ENCODE peak calls at places on chromosome 12, in five cellular contexts. G is tibial nerve, L is fibroblast of mammary gland, R is mammary epithelial cell, W is adrenal gland. H is an unnamed sample.

GRCh38 chr12:71551529-71551928 is 111.9 kb downstream of the LGR5 start:
- DNase-seq in G (no peak), L (peak), R (no peak), W (no peak), H (no peak)

GRCh38 chr12:27999521-27999920 is 27.0 kb upstream of the PTHLH start:
- DNase-seq in G (no peak), L (peak), R (peak), W (no peak), H (no peak)

GRCh38 chr12:6605425-6606330 is 1.5 kb downstream of the CHD4 start:
- DNase-seq in G (no peak), L (peak), R (peak), W (no peak), H (no peak)

GRCh38 chr12:11812558-11813421 is 163.3 kb downstream of the ETV6 start:
- DNase-seq in G (no peak), L (no peak), R (peak), W (peak), H (no peak)

GRCh38 chr12:76276499-76277151 is 71.6 kb downstream of the BBS10 start:
- DNase-seq in G (no peak), L (no peak), R (no peak), W (peak), H (no peak)

GRCh38 chr12:12539411-12539810 is 23.3 kb downstream of the DUSP16 start:
- DNase-seq in G (no peak), L (no peak), R (peak), W (no peak), H (no peak)

GRCh38 chr12:105698047-105698446 is 367.6 kb downstream of the C12orf75 start:
- DNase-seq in G (no peak), L (no peak), R (no peak), W (no peak), H (no peak)

GRCh38 chr12:57092876-57093411 is 4.0 kb downstream of the NAB2 start:
- DNase-seq in G (no peak), L (no peak), R (no peak), W (no peak), H (no peak)

GRCh38 chr12:90908465-90908864 is 46.5 kb downstream of the CCER1 start:
- DNase-seq in G (no peak), L (peak), R (peak), W (peak), H (no peak)

GRCh38 chr12:7751394-7751793 is 4.2 kb upstream of the CLEC4C start:
- DNase-seq in G (no peak), L (no peak), R (no peak), W (no peak), H (no peak)

GRCh38 chr12:12999276-12999958 is 648 bp downstream of the HEBP1 start:
- DNase-seq in G (no peak), L (peak), R (peak), W (no peak), H (no peak)

GRCh38 chr12:70366581-70367267 is 634 bp downstream of the KCNMB4 start:
- DNase-seq in G (no peak), L (peak), R (peak), W (peak), H (peak)

GRCh38 chr12:2691340-2692111 is 103.2 kb upstream of the FKBP4 start:
- DNase-seq in G (no peak), L (no peak), R (no peak), W (no peak), H (peak)

GRCh38 chr12:51678086-51678724 is 87.2 kb downstream of the SCN8A start:
- DNase-seq in G (no peak), L (peak), R (peak), W (peak), H (no peak)

GRCh38 chr12:77377116-77377515 is 311.7 kb upstream of the E2F7 start:
- DNase-seq in G (no peak), L (peak), R (peak), W (no peak), H (no peak)

GRCh38 chr12:65825573-65826512 is 1.6 kb downstream of the HMGA2 start:
- DNase-seq in G (no peak), L (no peak), R (no peak), W (no peak), H (no peak)

GRCh38 chr12:62603061-62603810 is 136.6 kb downstream of the MON2 start:
- DNase-seq in G (peak), L (peak), R (peak), W (peak), H (peak)

GRCh38 chr12:49487605-49488004 is 51.2 kb upstream of the KCNH3 start:
- DNase-seq in G (no peak), L (no peak), R (no peak), W (no peak), H (no peak)

GRCh38 chr12:52278931-52279682 is 4.7 kb downstream of the KRT86 start:
- DNase-seq in G (peak), L (peak), R (peak), W (peak), H (peak)

GRCh38 chr12:59316938-59317337 is 278.9 kb upstream of the SLC16A7 start:
- DNase-seq in G (no peak), L (no peak), R (no peak), W (no peak), H (no peak)

GRCh38 chr12:64890873-64891468 is 66.5 kb downstream of the TBC1D30 start:
- DNase-seq in G (no peak), L (peak), R (peak), W (no peak), H (no peak)

GRCh38 chr12:80598004-80598606 is 109.3 kb upstream of the MYF6 start:
- DNase-seq in G (no peak), L (peak), R (peak), W (no peak), H (no peak)

GRCh38 chr12:127655691-127656090 is 611.3 kb upstream of the TMEM132C start:
- DNase-seq in G (no peak), L (peak), R (no peak), W (no peak), H (no peak)

GRCh38 chr12:96985515-96986362 is 78.7 kb downstream of the NEDD1 start:
- DNase-seq in G (no peak), L (no peak), R (no peak), W (no peak), H (no peak)

GRCh38 chr12:71846322-71846940 is 6.9 kb downstream of the TBC1D15 start:
- DNase-seq in G (no peak), L (peak), R (peak), W (no peak), H (no peak)

GRCh38 chr12:52837341-52837741 is 3.2 kb upstream of the KRT79 start:
- DNase-seq in G (no peak), L (peak), R (peak), W (no peak), H (no peak)

GRCh38 chr12:12214201-12214600 is 52.6 kb downstream of the LRP6 start:
- DNase-seq in G (no peak), L (no peak), R (no peak), W (no peak), H (no peak)

GRCh38 chr12:38053655-38054464 is 262.7 kb upstream of the ALG10B start:
- DNase-seq in G (no peak), L (no peak), R (peak), W (no peak), H (no peak)

GRCh38 chr12:2998789-2999264 is 39.6 kb downstream of the TEAD4 start:
- DNase-seq in G (no peak), L (peak), R (no peak), W (no peak), H (no peak)

GRCh38 chr12:12903642-12904609 is 12.6 kb downstream of the GPRC5A start:
- DNase-seq in G (no peak), L (no peak), R (no peak), W (no peak), H (no peak)

GRCh38 chr12:122174155-122174845 is at the start of gene IL31:
- DNase-seq in G (no peak), L (no peak), R (no peak), W (no peak), H (no peak)

GRCh38 chr12:87848248-87848868 is 180.8 kb downstream of the C12orf50 start:
- DNase-seq in G (peak), L (peak), R (peak), W (no peak), H (no peak)

GRCh38 chr12:67804168-67804567 is 155.6 kb downstream of the DYRK2 start:
- DNase-seq in G (no peak), L (no peak), R (no peak), W (no peak), H (no peak)

GRCh38 chr12:124456652-124457152 is 110.7 kb downstream of the NCOR2 start:
- DNase-seq in G (no peak), L (no peak), R (no peak), W (no peak), H (no peak)
- TF ChIP-seq CTCF in G (no peak), L (no peak), R (no peak), W (no peak), H (no peak)

GRCh38 chr12:21984375-21984774 is 43.1 kb upstream of the ABCC9 start:
- DNase-seq in G (no peak), L (peak), R (no peak), W (no peak), H (no peak)
- TF ChIP-seq CTCF in G (no peak), L (no peak), R (no peak), W (no peak), H (no peak)

DNA sequence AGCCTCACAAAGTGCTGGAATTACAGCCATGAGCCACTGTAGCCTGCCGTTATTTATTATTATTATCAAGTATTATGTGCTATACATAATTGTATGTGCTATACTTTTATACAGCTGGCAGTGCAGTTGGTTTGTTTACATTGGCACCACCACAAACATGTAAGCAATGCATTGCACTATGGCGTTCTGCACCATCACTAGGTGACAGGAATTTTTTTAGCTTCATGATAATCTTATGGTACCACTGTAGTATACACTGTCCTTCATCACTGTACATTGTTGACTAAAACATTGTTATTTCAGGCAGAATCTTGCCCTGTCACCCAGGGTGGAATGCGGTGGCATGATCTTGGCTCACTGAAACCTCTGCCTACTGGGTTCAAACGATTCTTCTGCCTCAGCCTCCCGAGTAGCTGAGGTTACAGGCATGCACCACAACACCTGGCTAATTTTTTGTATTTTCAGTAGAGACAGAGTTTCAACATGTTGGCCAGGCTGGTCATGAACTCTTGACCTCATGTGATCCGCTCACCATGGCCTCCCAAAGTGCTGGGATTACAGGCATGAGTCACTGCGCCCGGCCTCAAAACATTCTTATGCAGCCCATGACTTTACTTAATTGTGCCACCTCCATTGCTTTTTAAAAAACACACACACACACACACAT is 17.1 kb downstream of the MRPL42 start:
- DNase-seq in G (no peak), L (peak), R (peak), W (peak), H (no peak)
- TF ChIP-seq CTCF in G (no peak), L (no peak), R (no peak), W (no peak), H (no peak)

DNA sequence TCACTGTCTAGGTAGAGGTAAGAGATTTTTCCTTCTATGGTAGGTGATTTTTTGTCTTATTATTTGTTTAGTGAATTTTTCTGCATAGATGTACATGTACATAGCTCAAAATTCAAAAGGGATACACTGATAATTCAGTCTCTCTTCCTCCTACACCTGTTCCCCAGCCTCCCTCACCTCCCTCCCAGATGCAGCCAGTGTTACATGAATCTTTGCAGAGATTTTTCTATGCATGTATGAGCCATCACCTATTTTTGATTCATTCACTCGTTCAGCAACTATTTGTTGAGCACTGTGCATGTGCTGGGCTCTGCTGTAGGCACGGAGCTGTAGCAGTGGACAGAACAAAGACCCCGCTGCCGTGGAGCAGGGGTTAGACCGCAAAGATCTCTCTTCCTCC is 218.9 kb downstream of the AACS start:
- DNase-seq in G (no peak), L (no peak), R (no peak), W (no peak), H (no peak)
- TF ChIP-seq CTCF in G (no peak), L (no peak), R (no peak), W (no peak), H (no peak)

GRCh38 chr12:92436847-92437246 is 265.9 kb upstream of the PLEKHG7 start:
- DNase-seq in G (no peak), L (no peak), R (no peak), W (no peak), H (no peak)

GRCh38 chr12:92432724-92433281 is 270.0 kb upstream of the PLEKHG7 start:
- DNase-seq in G (no peak), L (no peak), R (no peak), W (no peak), H (no peak)

GRCh38 chr12:92426346-92426745 is 276.4 kb upstream of the PLEKHG7 start:
- DNase-seq in G (no peak), L (no peak), R (no peak), W (no peak), H (no peak)

GRCh38 chr12:92434607-92435025 is 268.2 kb upstream of the PLEKHG7 start:
- DNase-seq in G (no peak), L (no peak), R (no peak), W (no peak), H (no peak)

GRCh38 chr12:92431146-92431545 is 271.6 kb upstream of the PLEKHG7 start:
- DNase-seq in G (no peak), L (no peak), R (no peak), W (no peak), H (no peak)
- TF ChIP-seq CTCF in G (no peak), L (no peak), R (no peak), W (no peak), H (no peak)

GRCh38 chr12:108498136-108498535 is 16.9 kb upstream of the FICD start:
- DNase-seq in G (no peak), L (no peak), R (no peak), W (no peak), H (no peak)

GRCh38 chr12:108491256-108491655 is 23.8 kb upstream of the FICD start:
- DNase-seq in G (no peak), L (no peak), R (no peak), W (no peak), H (no peak)

GRCh38 chr12:108495823-108496579 is 19.1 kb upstream of the FICD start:
- DNase-seq in G (no peak), L (no peak), R (no peak), W (no peak), H (no peak)

GRCh38 chr12:108495054-108495453 is 20.0 kb upstream of the FICD start:
- DNase-seq in G (no peak), L (peak), R (peak), W (no peak), H (no peak)
- TF ChIP-seq CTCF in G (peak), L (peak), R (peak), W (peak), H (no peak)

GRCh38 chr12:115823635-115824034 is 453.9 kb downstream of the MED13L start:
- DNase-seq in G (no peak), L (no peak), R (no peak), W (peak), H (no peak)

GRCh38 chr12:115817399-115817798 is 460.1 kb downstream of the MED13L start:
- DNase-seq in G (no peak), L (no peak), R (no peak), W (peak), H (no peak)

GRCh38 chr12:115815924-115816323 is 461.6 kb downstream of the MED13L start:
- DNase-seq in G (no peak), L (no peak), R (no peak), W (no peak), H (no peak)

GRCh38 chr12:115820661-115821060 is 456.8 kb downstream of the MED13L start:
- DNase-seq in G (no peak), L (no peak), R (no peak), W (peak), H (no peak)

DNA sequence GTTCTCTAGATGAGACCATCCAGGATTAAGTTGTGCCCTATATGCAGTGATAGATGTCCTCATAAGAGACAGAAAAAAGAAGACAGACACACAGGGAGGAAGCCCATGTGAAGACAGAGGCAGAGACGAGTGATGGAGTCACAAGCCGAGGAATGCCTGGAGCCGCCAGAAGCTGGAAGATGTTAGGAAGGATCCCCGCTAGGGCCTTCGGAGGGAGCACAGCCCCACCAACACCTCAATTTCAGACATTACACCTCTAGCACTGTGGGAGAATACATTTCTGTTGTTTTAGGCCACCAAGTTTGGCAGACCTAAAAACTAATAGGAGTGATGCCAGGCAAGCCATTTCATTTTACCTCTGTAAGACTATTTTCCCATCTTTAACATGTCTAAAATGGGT is 458.5 kb downstream of the MED13L start:
- DNase-seq in G (no peak), L (no peak), R (no peak), W (no peak), H (no peak)
- TF ChIP-seq CTCF in G (no peak), L (no peak), R (no peak), W (no peak), H (no peak)

GRCh38 chr12:29306682-29307081 is 74.3 kb downstream of the ERGIC2 start:
- DNase-seq in G (no peak), L (no peak), R (no peak), W (no peak), H (no peak)

GRCh38 chr12:29306267-29306666 is 74.7 kb downstream of the ERGIC2 start:
- DNase-seq in G (no peak), L (no peak), R (no peak), W (no peak), H (no peak)

GRCh38 chr12:29310899-29311298 is 70.1 kb downstream of the ERGIC2 start:
- DNase-seq in G (no peak), L (no peak), R (no peak), W (no peak), H (no peak)

GRCh38 chr12:29314421-29314820 is 66.6 kb downstream of the ERGIC2 start:
- DNase-seq in G (no peak), L (no peak), R (no peak), W (peak), H (no peak)

GRCh38 chr12:29309320-29309902 is 71.6 kb downstream of the ERGIC2 start:
- DNase-seq in G (no peak), L (peak), R (no peak), W (no peak), H (no peak)
- TF ChIP-seq CTCF in G (no peak), L (peak), R (peak), W (no peak), H (peak)

GRCh38 chr12:42792265-42792664 is 202.7 kb upstream of the PRICKLE1 start:
- DNase-seq in G (no peak), L (no peak), R (no peak), W (no peak), H (no peak)
- TF ChIP-seq CTCF in G (no peak), L (no peak), R (no peak), W (no peak), H (no peak)

H was measured in CD4-positive, alpha-beta T cell.